ENCODE peak calls at places on chromosomes 6 and 20, in five cellular contexts. T, I, D, Z and F are unnamed samples.
A peak's percentile ranks its signal among the peaks of the same experiment; 100 is the strongest.

GRCh38 chr20:59985864-59986263 is 27.6 kb downstream of the CDH26 start:
- DNase-seq in I (no peak), T (no peak), Z (no peak), D (peak; percentile 19), F (no peak)

GRCh38 chr20:29302979-29303644 is 1954.4 kb upstream of the DEFB115 start:
- DNase-seq in I (no peak), T (no peak), D (no peak), Z (no peak), F (no peak)

GRCh38 chr6:117493470-117493869 is 11.0 kb downstream of the DCBLD1 start:
- DNase-seq in I (no peak), D (no peak), Z (no peak), T (no peak), F (no peak)

GRCh38 chr6:103456652-103457051 is 1403.1 kb downstream of the HACE1 start:
- DNase-seq in I (no peak), Z (no peak), D (no peak), T (no peak), F (no peak)

GRCh38 chr6:52307900-52308372 is 23.4 kb upstream of the MCM3 start:
- DNase-seq in D (no peak), Z (no peak), I (no peak), T (no peak), F (no peak)

GRCh38 chr6:169795196-169795595 is 43.8 kb downstream of the ERMARD start:
- DNase-seq in I (no peak), T (no peak), Z (no peak), D (no peak), F (no peak)

GRCh38 chr20:24657878-24658620 is 188.6 kb downstream of the SYNDIG1 start:
- DNase-seq in D (no peak), I (no peak), Z (no peak), T (peak; percentile 70), F (no peak)

GRCh38 chr6:169793408-169793807 is 42.0 kb downstream of the ERMARD start:
- DNase-seq in I (no peak), T (no peak), Z (no peak), D (no peak), F (no peak)

GRCh38 chr20:46108976-46109375 is 9.1 kb upstream of the CD40 start:
- DNase-seq in Z (no peak), I (no peak), D (no peak), T (no peak), F (no peak)

GRCh38 chr6:87504440-87504839 is 31.7 kb downstream of the SLC35A1 start:
- DNase-seq in Z (no peak), I (no peak), T (peak; percentile 41), D (no peak), F (no peak)

GRCh38 chr6:56381852-56382251 is 134.5 kb upstream of the COL21A1 start:
- DNase-seq in D (no peak), T (no peak), Z (no peak), I (peak; percentile 81), F (no peak)

GRCh38 chr6:146860583-146860982 is 261.8 kb downstream of the ADGB start:
- DNase-seq in D (no peak), I (no peak), T (no peak), Z (no peak), F (no peak)